ENCODE peak calls at places on chromosomes 1 and 21, in four cellular contexts. N is sigmoid colon, D is IMR-90, G is endothelial cell. Z is an unnamed sample.

GRCh38 chr1:76465030-76465429 is 390.5 kb downstream of the ST6GALNAC3 start:
- DNase-seq in D (peak), G (no peak), N (no peak), Z (no peak)

GRCh38 chr1:151072224-151072623 is 1.7 kb downstream of the GABPB2 start:
- DNase-seq in N (no peak), D (no peak), G (no peak), Z (no peak)

GRCh38 chr1:113303252-113303651 is 87.1 kb upstream of the MAGI3 start:
- DNase-seq in G (no peak), N (no peak), D (no peak), Z (peak)

GRCh38 chr1:177476706-177477105 is 305.9 kb downstream of the BRINP2 start:
- DNase-seq in G (no peak), N (no peak), D (no peak), Z (no peak)

GRCh38 chr1:155171836-155172731 is 1.0 kb downstream of the KRTCAP2 start:
- DNase-seq in N (no peak), G (no peak), D (no peak), Z (no peak)

GRCh38 chr1:213683529-213683928 is 304.2 kb upstream of the PROX1 start:
- DNase-seq in G (no peak), N (no peak), D (no peak), Z (no peak)

GRCh38 chr21:45845063-45845789 is 136.3 kb upstream of the COL6A1 start:
- DNase-seq in G (no peak), D (no peak), N (peak), Z (peak)

GRCh38 chr1:157105988-157106812 is 6.6 kb upstream of the ETV3L start:
- DNase-seq in N (peak), G (no peak), D (peak), Z (no peak)

GRCh38 chr1:110133436-110133835 is 16.9 kb upstream of the SLC6A17 start:
- DNase-seq in N (no peak), G (no peak), D (no peak), Z (no peak)

GRCh38 chr1:244211559-244211944 is 160.5 kb downstream of the ZBTB18 start:
- DNase-seq in D (peak), G (no peak), N (no peak), Z (no peak)

GRCh38 chr21:44370027-44370735 is 16.8 kb downstream of the TRPM2 start:
- DNase-seq in D (peak), G (no peak), N (peak), Z (peak)

GRCh38 chr1:223136086-223136485 is 7.0 kb downstream of the TLR5 start:
- DNase-seq in G (no peak), D (no peak), N (peak), Z (peak)

GRCh38 chr1:200426196-200426595 is 16.4 kb upstream of the ZNF281 start:
- DNase-seq in D (no peak), N (no peak), G (no peak), Z (no peak)

GRCh38 chr1:168498159-168498609 is 45.6 kb downstream of the XCL2 start:
- DNase-seq in N (peak), G (no peak), D (peak), Z (no peak)

GRCh38 chr1:203038891-203039608 is 12.8 kb downstream of the PPFIA4 start:
- DNase-seq in G (peak), D (peak), N (peak), Z (peak)

GRCh38 chr1:7885513-7886298 is 32.8 kb upstream of the UTS2 start:
- DNase-seq in G (no peak), N (no peak), D (no peak), Z (peak)

GRCh38 chr1:185441608-185442007 is 124.6 kb upstream of the IVNS1ABP start:
- DNase-seq in D (peak), N (no peak), G (no peak), Z (no peak)

GRCh38 chr1:9406111-9406510 is 113.4 kb downstream of the SPSB1 start:
- DNase-seq in N (no peak), G (no peak), D (no peak), Z (no peak)

GRCh38 chr1:182101415-182102041 is 40.0 kb upstream of the ZNF648 start:
- DNase-seq in N (no peak), D (no peak), G (no peak), Z (peak)

GRCh38 chr1:62391369-62391971 is 45.4 kb upstream of the USP1 start:
- DNase-seq in D (no peak), N (no peak), G (peak), Z (peak)

GRCh38 chr1:114235956-114236355 is 82.3 kb upstream of the SYT6 start:
- DNase-seq in G (no peak), N (no peak), D (no peak), Z (no peak)

GRCh38 chr1:210916548-210916947 is 217.4 kb downstream of the KCNH1 start:
- DNase-seq in N (no peak), D (no peak), G (no peak), Z (no peak)

GRCh38 chr1:60037669-60038068 is 35.9 kb downstream of the C1orf87 start:
- DNase-seq in G (no peak), N (no peak), D (no peak), Z (no peak)

GRCh38 chr1:248821101-248821500 is 4.6 kb downstream of the SH3BP5L start:
- DNase-seq in N (no peak), G (peak), D (peak), Z (no peak)

GRCh38 chr1:173868266-173869107 is at the start of gene ZBTB37:
- DNase-seq in G (peak), N (peak), D (peak), Z (peak)

GRCh38 chr1:50846224-50846839 is 113.7 kb downstream of the FAF1 start:
- DNase-seq in N (no peak), D (no peak), G (no peak), Z (no peak)

GRCh38 chr1:164240081-164240480 is 318.9 kb upstream of the PBX1 start:
- DNase-seq in G (no peak), D (no peak), N (no peak), Z (peak)

GRCh38 chr21:14686466-14687276 is 140.6 kb upstream of the SAMSN1 start:
- DNase-seq in G (no peak), N (no peak), D (no peak), Z (no peak)

GRCh38 chr1:11358991-11359390 is 86.0 kb downstream of the UBIAD1 start:
- DNase-seq in D (no peak), N (no peak), G (no peak), Z (no peak)

GRCh38 chr1:11838349-11839272 is 9.0 kb downstream of the NPPA start:
- DNase-seq in N (peak), G (peak), D (peak), Z (peak)

GRCh38 chr1:30472526-30472925 is 250.9 kb downstream of the MATN1 start:
- DNase-seq in N (peak), G (no peak), D (no peak), Z (no peak)

GRCh38 chr1:47629201-47629600 is 191.4 kb downstream of the FOXD2 start:
- DNase-seq in D (no peak), N (no peak), G (no peak), Z (no peak)

GRCh38 chr1:37034301-37035013 is at the start of gene GRIK3:
- DNase-seq in N (no peak), G (peak), D (no peak), Z (peak)

GRCh38 chr1:4939266-4939665 is 284.9 kb downstream of the AJAP1 start:
- DNase-seq in G (no peak), D (peak), N (no peak), Z (no peak)

DNA sequence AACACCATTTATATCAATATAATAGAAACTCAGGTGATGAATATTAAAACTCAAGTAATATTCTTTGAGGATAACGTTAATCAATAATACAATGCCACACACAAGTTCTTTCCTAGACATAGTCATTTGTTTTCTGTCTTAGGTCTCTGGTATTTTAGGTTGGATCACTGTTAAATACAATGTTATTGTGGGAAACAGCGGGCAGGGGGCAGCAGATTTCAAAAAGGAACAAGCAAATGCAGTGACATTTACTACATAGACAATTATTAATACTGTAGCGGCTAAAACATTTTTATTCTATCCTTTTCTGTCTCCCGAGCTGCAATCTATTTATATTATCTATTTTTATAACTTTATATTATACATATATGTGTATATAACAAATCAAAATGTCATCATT is 186.4 kb upstream of the ZNHIT6 start:
- DNase-seq in D (peak), G (peak), N (no peak), Z (peak)
- TF ChIP-seq CTCF in D (peak), G (peak), N (peak), Z (peak)

GRCh38 chr21:42466700-42467612 is 29.1 kb downstream of the RSPH1 start:
- DNase-seq in N (no peak), D (peak), G (no peak), Z (peak)
- TF ChIP-seq CTCF in N (no peak), D (no peak), G (no peak), Z (peak)

GRCh38 chr1:44021156-44021555 is 10.1 kb downstream of the SLC6A9 start:
- DNase-seq in D (no peak), G (no peak), N (no peak), Z (no peak)

GRCh38 chr1:44020464-44020863 is 10.8 kb downstream of the SLC6A9 start:
- DNase-seq in D (no peak), G (no peak), N (no peak), Z (no peak)

GRCh38 chr1:44024031-44024902 is 7.0 kb downstream of the SLC6A9 start:
- DNase-seq in D (no peak), N (no peak), G (no peak), Z (no peak)

GRCh38 chr1:44019398-44020044 is 11.7 kb downstream of the SLC6A9 start:
- DNase-seq in G (no peak), D (no peak), N (no peak), Z (no peak)

GRCh38 chr1:44021581-44022321 is 9.5 kb downstream of the SLC6A9 start:
- DNase-seq in N (no peak), D (no peak), G (no peak), Z (no peak)
- TF ChIP-seq CTCF in N (no peak), D (no peak), G (no peak), Z (peak)

DNA sequence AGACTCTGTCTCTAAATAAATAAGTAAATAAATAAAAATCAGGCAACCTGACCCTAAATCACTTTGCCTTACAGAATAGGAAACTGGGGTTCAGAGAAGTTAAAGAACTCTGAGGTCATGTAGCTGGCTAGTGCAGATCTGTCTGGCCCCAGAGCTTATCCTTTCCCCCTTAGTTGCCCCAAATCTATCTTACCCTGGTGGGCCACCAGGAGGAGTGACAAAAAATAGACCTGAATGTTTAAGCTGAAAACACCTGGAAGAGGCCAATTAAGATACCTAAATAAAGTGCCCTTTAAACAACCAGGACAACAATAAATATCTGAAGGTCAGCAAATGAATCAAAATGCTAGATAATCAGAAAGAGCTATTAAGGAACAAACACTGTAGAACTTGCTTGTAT is 59.7 kb downstream of the TEX35 start:
- DNase-seq in G (no peak), N (no peak), D (no peak), Z (no peak)
- TF ChIP-seq CTCF in G (no peak), N (no peak), D (no peak), Z (peak)